ENCODE peak calls at places on chromosome 3, in nine cellular contexts. M, J, V, W, A, X, B, K and F are unnamed samples.

GRCh38 chr3:122188758-122189157 is 5.3 kb downstream of the CASR start:
- DNase-seq in X (no peak), W (no peak), J (no peak), B (no peak), M (no peak), V (no peak), A (no peak), K (no peak), F (no peak)

GRCh38 chr3:8868996-8869395 is 94.3 kb downstream of the RAD18 start:
- DNase-seq in A (no peak), W (no peak), K (no peak), M (no peak), J (peak; percentile 22), V (no peak), X (no peak), B (no peak), F (no peak)

GRCh38 chr3:62873672-62874397 is 1.4 kb downstream of the CADPS start:
- DNase-seq in B (peak; percentile 84), K (no peak), M (no peak), W (no peak), V (no peak), X (peak; percentile 74), J (peak; percentile 75), A (no peak), F (peak; percentile 6)

GRCh38 chr3:27630892-27631291 is 91.2 kb downstream of the EOMES start:
- DNase-seq in K (no peak), J (peak; percentile 87), A (no peak), X (no peak), V (no peak), W (no peak), M (no peak), B (no peak), F (no peak)

GRCh38 chr3:15064299-15064834 is 748 bp downstream of the MRPS25 start:
- DNase-seq in X (no peak), M (no peak), B (no peak), V (no peak), K (no peak), A (no peak), W (no peak), J (peak; percentile 72), F (no peak)

GRCh38 chr3:34008191-34008590 is 209.8 kb downstream of the PDCD6IP start:
- DNase-seq in W (no peak), M (no peak), V (no peak), B (no peak), J (peak; percentile 53), A (peak; percentile 66), X (no peak), K (no peak), F (no peak)

GRCh38 chr3:136432685-136433084 is 182.5 kb downstream of the PCCB start:
- DNase-seq in M (no peak), V (no peak), W (no peak), J (no peak), B (no peak), A (no peak), X (no peak), K (no peak), F (no peak)

GRCh38 chr3:148238421-148238821 is 459.3 kb upstream of the AGTR1 start:
- DNase-seq in J (peak; percentile 18), X (no peak), M (no peak), K (no peak), V (no peak), A (no peak), W (no peak), B (no peak), F (peak; percentile 11)

GRCh38 chr3:52253314-52254260 is 8.0 kb downstream of the PPM1M start:
- DNase-seq in W (no peak), J (peak; percentile 53), X (no peak), K (peak; percentile 88), A (no peak), B (no peak), V (peak; percentile 85), M (no peak), F (peak; percentile 96)

GRCh38 chr3:45226206-45226915 is at the start of gene TMEM158:
- DNase-seq in B (peak; percentile 87), K (peak; percentile 70), X (peak; percentile 79), M (peak; percentile 74), J (peak; percentile 92), V (no peak), A (peak; percentile 44), W (no peak), F (no peak)

GRCh38 chr3:30124435-30125390 is 481.7 kb upstream of the TGFBR2 start:
- DNase-seq in B (no peak), K (no peak), X (no peak), A (peak; percentile 18), J (peak; percentile 57), W (no peak), M (no peak), V (no peak), F (no peak)

GRCh38 chr3:173957646-173958045 is 560.1 kb downstream of the NLGN1 start:
- DNase-seq in K (no peak), W (no peak), B (no peak), M (no peak), V (no peak), A (no peak), J (no peak), X (no peak), F (no peak)

GRCh38 chr3:132785292-132785691 is 63.1 kb upstream of the NPHP3 start:
- DNase-seq in M (no peak), B (no peak), V (no peak), W (no peak), X (no peak), A (no peak), J (peak; percentile 46), K (no peak), F (no peak)

GRCh38 chr3:119352863-119353527 is 58.8 kb downstream of the ARHGAP31 start:
- DNase-seq in W (peak; percentile 8), A (peak; percentile 59), M (no peak), B (no peak), V (no peak), K (no peak), J (peak; percentile 83), X (no peak), F (peak; percentile 41)

GRCh38 chr3:64627471-64628321 is 60.1 kb downstream of the ADAMTS9 start:
- DNase-seq in A (no peak), M (no peak), K (no peak), W (no peak), V (no peak), J (no peak), B (no peak), X (no peak), F (no peak)

GRCh38 chr3:190615607-190616006 is 101.7 kb downstream of the IL1RAP start:
- DNase-seq in K (no peak), B (no peak), J (no peak), V (no peak), A (no peak), M (no peak), W (no peak), X (no peak), F (no peak)
- H3K4me3 ChIP-seq in K (no peak overlapping the region), B (no peak overlapping the region), J (no peak overlapping the region), V (no peak overlapping the region), A (no peak overlapping the region), M (no peak overlapping the region), W (no peak overlapping the region), X (no peak overlapping the region), F (no peak overlapping the region)

DNA sequence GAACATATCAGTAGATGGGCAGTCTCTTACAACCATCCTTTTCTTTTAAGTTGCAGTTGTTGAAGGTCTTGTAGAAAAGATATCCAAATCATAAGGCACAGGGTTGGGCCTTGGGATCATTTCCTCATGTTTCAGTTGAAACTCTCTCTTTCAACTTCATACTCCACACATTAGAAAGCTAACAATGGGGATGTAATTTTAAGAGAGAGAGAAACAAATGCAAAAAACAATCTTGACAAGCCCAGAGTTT is 747.9 kb downstream of the ROBO1 start:
- DNase-seq in A (no peak), W (no peak), X (no peak), V (no peak), K (no peak), B (no peak), M (no peak), J (no peak), F (no peak)
- H3K4me3 ChIP-seq in A (no peak overlapping the region), W (no peak overlapping the region), X (peak overlapping the region; percentile 81), V (peak overlapping the region; percentile 27), K (no peak overlapping the region), B (no peak overlapping the region), M (peak overlapping the region; percentile 94), J (peak overlapping the region; percentile 99), F (no peak overlapping the region)

DNA sequence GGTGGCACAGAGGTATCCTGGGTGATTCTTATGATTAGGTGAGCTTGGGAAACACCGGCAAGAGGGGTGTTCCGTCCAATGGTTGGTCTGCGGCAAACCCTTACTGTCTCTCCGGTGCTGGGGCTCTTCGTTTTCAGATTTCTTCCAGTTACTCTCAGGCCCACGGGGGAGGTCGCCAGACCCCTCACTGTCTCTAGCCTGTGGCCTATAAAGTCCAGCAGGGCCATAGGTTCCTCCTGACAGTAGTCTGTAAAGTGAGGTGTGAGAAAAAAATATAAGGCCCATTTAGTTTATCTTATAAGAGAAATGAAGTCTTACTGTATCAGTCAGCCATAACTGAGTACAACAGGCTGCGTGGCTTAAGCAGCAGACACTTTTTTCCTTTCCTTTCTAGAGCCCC is 1.4 kb downstream of the ESYT3 start:
- DNase-seq in W (no peak), A (no peak), X (no peak), K (no peak), V (no peak), M (no peak), J (no peak), B (no peak), F (no peak)
- H3K4me3 ChIP-seq in W (no peak overlapping the region), A (no peak overlapping the region), X (no peak overlapping the region), K (no peak overlapping the region), V (no peak overlapping the region), M (peak overlapping the region; percentile 62), J (peak overlapping the region; percentile 70), B (no peak overlapping the region), F (no peak overlapping the region)

GRCh38 chr3:16114381-16114916 is 60.0 kb upstream of the GALNT15 start:
- DNase-seq in V (no peak), J (peak; percentile 35), M (no peak), X (no peak), A (no peak), B (no peak), W (no peak), K (no peak), F (no peak)

GRCh38 chr3:16112910-16113504 is 61.5 kb upstream of the GALNT15 start:
- DNase-seq in X (no peak), J (peak; percentile 93), A (peak; percentile 89), M (no peak), B (no peak), K (no peak), V (no peak), W (no peak), F (no peak)

GRCh38 chr3:16109929-16110328 is 64.6 kb upstream of the GALNT15 start:
- DNase-seq in M (no peak), B (no peak), V (no peak), J (no peak), A (no peak), X (no peak), W (no peak), K (no peak), F (no peak)

GRCh38 chr3:16114930-16115329 is 59.5 kb upstream of the GALNT15 start:
- DNase-seq in M (no peak), V (no peak), A (no peak), X (no peak), B (no peak), W (no peak), K (no peak), J (no peak), F (no peak)

DNA sequence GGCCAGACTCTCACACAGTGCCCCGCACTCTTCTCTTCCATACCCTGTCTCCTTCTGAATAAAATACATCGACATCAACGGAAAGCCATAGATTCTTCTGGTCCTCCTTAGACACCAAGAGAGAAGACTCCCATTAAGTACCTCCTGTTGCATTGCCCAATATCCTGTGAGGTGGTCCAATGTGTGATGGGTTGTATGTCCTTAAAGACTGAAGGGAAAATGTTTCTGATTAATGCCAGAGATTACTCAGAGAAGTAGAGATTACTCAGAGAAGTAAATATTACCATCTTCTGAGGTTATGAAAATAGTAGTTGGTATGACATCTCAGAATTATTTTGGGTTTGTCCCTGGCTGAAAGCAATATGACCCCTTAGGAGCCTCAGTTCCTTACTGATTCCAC is 60.8 kb upstream of the GALNT15 start:
- DNase-seq in K (no peak), J (peak; percentile 87), B (no peak), V (no peak), W (no peak), A (peak; percentile 79), M (no peak), X (no peak), F (no peak)
- H3K4me3 ChIP-seq in K (no peak overlapping the region), J (peak overlapping the region; percentile 9), B (no peak overlapping the region), V (no peak overlapping the region), W (no peak overlapping the region), A (no peak overlapping the region), M (no peak overlapping the region), X (no peak overlapping the region), F (no peak overlapping the region)